ENCODE peak calls at places on chromosome 1, in five cellular contexts. D, T, R, F and X are unnamed samples.

GRCh38 chr1:15089244-15089992 is 64.1 kb upstream of the TMEM51 start:
- DNase-seq in R (no peak), D (no peak), T (no peak), F (no peak), X (no peak)

GRCh38 chr1:164713446-164714204 is 154.6 kb downstream of the PBX1 start:
- DNase-seq in R (no peak), T (no peak), D (no peak), F (no peak), X (no peak)

GRCh38 chr1:187270256-187270655 is 441.5 kb downstream of the PLA2G4A start:
- DNase-seq in T (no peak), R (no peak), D (no peak), F (no peak), X (no peak)

GRCh38 chr1:173163209-173163608 is 43.9 kb downstream of the TNFSF4 start:
- DNase-seq in T (no peak), F (no peak), R (no peak), D (no peak), X (no peak)

GRCh38 chr1:170146861-170147260 is 1.1 kb downstream of the NTMT2 start:
- DNase-seq in D (no peak), T (no peak), R (no peak), F (no peak), X (no peak)

GRCh38 chr1:165169729-165170128 is 186.8 kb downstream of the LMX1A start:
- DNase-seq in T (no peak), D (no peak), R (no peak), F (no peak), X (no peak)

GRCh38 chr1:200290010-200290685 is 119.7 kb downstream of the ZNF281 start:
- DNase-seq in T (no peak), R (peak), D (no peak), F (no peak), X (peak)

GRCh38 chr1:158246650-158247049 is 7.6 kb upstream of the CD1A start:
- DNase-seq in R (no peak), F (no peak), T (no peak), D (no peak), X (no peak)

GRCh38 chr1:38577385-38577784 is 282.2 kb downstream of the RRAGC start:
- DNase-seq in T (no peak), R (no peak), D (no peak), F (no peak), X (no peak)

GRCh38 chr1:10771789-10772188 is 24.7 kb downstream of the CASZ1 start:
- DNase-seq in R (no peak), T (no peak), D (no peak), F (no peak), X (no peak)